ENCODE peak calls at places on chromosome 3, in ten cellular contexts. One of them, this sample, is unnamed.

GRCh38 chr3:53726654-53727053 is 119.6 kb downstream of the CHDH start:
- DNase-seq in WTC11: no peak
- DNase-seq in sigmoid colon: no peak
- DNase-seq in neural crest cell: no peak
- DNase-seq in cardiac fibroblast: no peak
- DNase-seq in colonic mucosa: no peak
- DNase-seq in GM13976: no peak
- DNase-seq in breast epithelium: no peak
- DNase-seq in endothelial cell: no peak
- DNase-seq in GM12864: no peak
- DNase-seq in this sample: no peak

GRCh38 chr3:187841552-187841951 is 96.3 kb upstream of the BCL6 start:
- DNase-seq in GM12864: no peak
- DNase-seq in WTC11: no peak
- DNase-seq in breast epithelium: no peak
- DNase-seq in sigmoid colon: no peak
- DNase-seq in neural crest cell: no peak
- DNase-seq in GM13976: no peak
- DNase-seq in colonic mucosa: no peak
- DNase-seq in cardiac fibroblast: peak
- DNase-seq in endothelial cell: no peak
- DNase-seq in this sample: peak

GRCh38 chr3:71247221-71247947 is 336.1 kb downstream of the FOXP1 start:
- DNase-seq in GM12864: no peak
- DNase-seq in endothelial cell: no peak
- DNase-seq in breast epithelium: no peak
- DNase-seq in sigmoid colon: no peak
- DNase-seq in GM13976: no peak
- DNase-seq in WTC11: peak
- DNase-seq in colonic mucosa: no peak
- DNase-seq in neural crest cell: no peak
- DNase-seq in cardiac fibroblast: no peak
- DNase-seq in this sample: peak

GRCh38 chr3:69994934-69995333 is 4.6 kb upstream of the SAMMSON start:
- DNase-seq in breast epithelium: no peak
- DNase-seq in endothelial cell: no peak
- DNase-seq in GM13976: no peak
- DNase-seq in cardiac fibroblast: no peak
- DNase-seq in GM12864: no peak
- DNase-seq in WTC11: no peak
- DNase-seq in sigmoid colon: no peak
- DNase-seq in colonic mucosa: no peak
- DNase-seq in neural crest cell: no peak
- DNase-seq in this sample: no peak

GRCh38 chr3:86990734-86991481 is at the start of gene VGLL3:
- DNase-seq in breast epithelium: peak
- DNase-seq in WTC11: peak
- DNase-seq in sigmoid colon: peak
- DNase-seq in colonic mucosa: peak
- DNase-seq in cardiac fibroblast: peak
- DNase-seq in GM13976: peak
- DNase-seq in neural crest cell: peak
- DNase-seq in endothelial cell: peak
- DNase-seq in GM12864: no peak
- DNase-seq in this sample: peak

GRCh38 chr3:11629716-11630115 is 14.0 kb downstream of the VGLL4 start:
- DNase-seq in colonic mucosa: no peak
- DNase-seq in WTC11: no peak
- DNase-seq in breast epithelium: no peak
- DNase-seq in sigmoid colon: no peak
- DNase-seq in cardiac fibroblast: peak
- DNase-seq in GM12864: no peak
- DNase-seq in neural crest cell: no peak
- DNase-seq in GM13976: no peak
- DNase-seq in endothelial cell: no peak
- DNase-seq in this sample: no peak

GRCh38 chr3:51389423-51390183 is 1.5 kb upstream of the RBM15B start:
- DNase-seq in GM12864: no peak
- DNase-seq in breast epithelium: no peak
- DNase-seq in sigmoid colon: no peak
- DNase-seq in cardiac fibroblast: peak
- DNase-seq in colonic mucosa: peak
- DNase-seq in endothelial cell: peak
- DNase-seq in neural crest cell: peak
- DNase-seq in WTC11: peak
- DNase-seq in GM13976: peak
- DNase-seq in this sample: peak

GRCh38 chr3:25429441-25429907 is 1.4 kb downstream of the RARB start:
- DNase-seq in colonic mucosa: no peak
- DNase-seq in GM12864: no peak
- DNase-seq in sigmoid colon: no peak
- DNase-seq in breast epithelium: no peak
- DNase-seq in cardiac fibroblast: no peak
- DNase-seq in endothelial cell: no peak
- DNase-seq in neural crest cell: no peak
- DNase-seq in WTC11: no peak
- DNase-seq in GM13976: no peak
- DNase-seq in this sample: no peak

GRCh38 chr3:16687206-16687605 is 82.0 kb upstream of the DAZL start:
- DNase-seq in neural crest cell: no peak
- DNase-seq in endothelial cell: no peak
- DNase-seq in cardiac fibroblast: no peak
- DNase-seq in breast epithelium: no peak
- DNase-seq in GM13976: no peak
- DNase-seq in WTC11: no peak
- DNase-seq in sigmoid colon: no peak
- DNase-seq in GM12864: no peak
- DNase-seq in colonic mucosa: no peak
- DNase-seq in this sample: no peak

GRCh38 chr3:154981201-154981600 is 98.9 kb upstream of the MME start:
- DNase-seq in cardiac fibroblast: peak
- DNase-seq in GM12864: no peak
- DNase-seq in sigmoid colon: no peak
- DNase-seq in WTC11: no peak
- DNase-seq in neural crest cell: no peak
- DNase-seq in breast epithelium: no peak
- DNase-seq in colonic mucosa: no peak
- DNase-seq in endothelial cell: no peak
- DNase-seq in GM13976: no peak
- DNase-seq in this sample: peak

GRCh38 chr3:123286308-123287023 is 84.7 kb downstream of the SEC22A start:
- DNase-seq in GM12864: peak
- DNase-seq in breast epithelium: no peak
- DNase-seq in neural crest cell: peak
- DNase-seq in WTC11: peak
- DNase-seq in endothelial cell: peak
- DNase-seq in sigmoid colon: peak
- DNase-seq in cardiac fibroblast: peak
- DNase-seq in GM13976: peak
- DNase-seq in colonic mucosa: peak
- DNase-seq in this sample: peak

GRCh38 chr3:170436697-170437096 is 18.0 kb downstream of the CLDN11 start:
- DNase-seq in endothelial cell: no peak
- DNase-seq in neural crest cell: no peak
- DNase-seq in WTC11: no peak
- DNase-seq in sigmoid colon: no peak
- DNase-seq in breast epithelium: no peak
- DNase-seq in colonic mucosa: no peak
- DNase-seq in GM13976: no peak
- DNase-seq in cardiac fibroblast: no peak
- DNase-seq in GM12864: no peak
- DNase-seq in this sample: no peak

GRCh38 chr3:170428095-170428494 is 9.4 kb downstream of the CLDN11 start:
- DNase-seq in GM13976: no peak
- DNase-seq in GM12864: no peak
- DNase-seq in cardiac fibroblast: no peak
- DNase-seq in colonic mucosa: no peak
- DNase-seq in neural crest cell: no peak
- DNase-seq in sigmoid colon: no peak
- DNase-seq in WTC11: no peak
- DNase-seq in endothelial cell: no peak
- DNase-seq in breast epithelium: no peak
- DNase-seq in this sample: no peak

GRCh38 chr3:170429050-170429449 is 10.4 kb downstream of the CLDN11 start:
- DNase-seq in GM12864: peak
- DNase-seq in GM13976: peak
- DNase-seq in neural crest cell: no peak
- DNase-seq in breast epithelium: no peak
- DNase-seq in colonic mucosa: no peak
- DNase-seq in cardiac fibroblast: peak
- DNase-seq in endothelial cell: no peak
- DNase-seq in WTC11: no peak
- DNase-seq in sigmoid colon: no peak
- DNase-seq in this sample: no peak

GRCh38 chr3:170431054-170431453 is 12.4 kb downstream of the CLDN11 start:
- DNase-seq in GM12864: no peak
- DNase-seq in sigmoid colon: no peak
- DNase-seq in neural crest cell: no peak
- DNase-seq in colonic mucosa: no peak
- DNase-seq in endothelial cell: no peak
- DNase-seq in WTC11: no peak
- DNase-seq in cardiac fibroblast: no peak
- DNase-seq in breast epithelium: no peak
- DNase-seq in GM13976: no peak
- DNase-seq in this sample: no peak

DNA sequence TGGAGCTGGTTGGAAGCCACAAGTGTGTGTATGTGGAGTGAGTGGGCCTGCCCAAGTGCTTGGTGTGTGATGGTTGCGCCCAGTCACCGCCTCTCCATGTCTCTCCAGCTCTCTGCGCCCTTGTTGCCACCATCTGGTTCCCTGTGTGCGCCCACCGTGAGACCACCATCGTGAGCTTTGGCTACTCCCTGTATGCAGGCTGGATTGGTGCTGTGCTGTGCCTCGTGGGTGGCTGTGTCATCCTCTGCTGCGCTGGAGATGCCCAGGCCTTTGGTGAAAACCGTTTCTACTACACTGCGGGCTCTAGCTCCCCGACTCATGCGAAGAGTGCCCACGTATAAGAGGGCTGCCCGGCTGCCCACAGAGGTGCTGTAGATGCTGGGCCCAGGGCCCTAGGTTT is 13.7 kb downstream of the CLDN11 start:
- DNase-seq in cardiac fibroblast: no peak
- DNase-seq in GM13976: no peak
- DNase-seq in sigmoid colon: no peak
- DNase-seq in GM12864: no peak
- DNase-seq in breast epithelium: no peak
- DNase-seq in neural crest cell: no peak
- DNase-seq in WTC11: no peak
- DNase-seq in endothelial cell: no peak
- DNase-seq in colonic mucosa: no peak
- DNase-seq in this sample: no peak
- TF ChIP-seq CTCF in cardiac fibroblast: no peak
- TF ChIP-seq CTCF in GM13976: no peak
- TF ChIP-seq CTCF in sigmoid colon: no peak
- TF ChIP-seq CTCF in GM12864: no peak
- TF ChIP-seq CTCF in breast epithelium: no peak
- TF ChIP-seq CTCF in neural crest cell: no peak
- TF ChIP-seq CTCF in WTC11: no peak
- TF ChIP-seq CTCF in endothelial cell: no peak
- TF ChIP-seq CTCF in colonic mucosa: no peak
- TF ChIP-seq CTCF in this sample: no peak

GRCh38 chr3:110067527-110067926 is 730.2 kb upstream of the DPPA4 start:
- DNase-seq in WTC11: no peak
- DNase-seq in GM12864: no peak
- DNase-seq in endothelial cell: no peak
- DNase-seq in cardiac fibroblast: no peak
- DNase-seq in colonic mucosa: no peak
- DNase-seq in GM13976: no peak
- DNase-seq in breast epithelium: no peak
- DNase-seq in neural crest cell: no peak
- DNase-seq in sigmoid colon: no peak
- DNase-seq in this sample: no peak
- TF ChIP-seq CTCF in WTC11: no peak
- TF ChIP-seq CTCF in GM12864: no peak
- TF ChIP-seq CTCF in endothelial cell: no peak
- TF ChIP-seq CTCF in cardiac fibroblast: no peak
- TF ChIP-seq CTCF in colonic mucosa: no peak
- TF ChIP-seq CTCF in GM13976: no peak
- TF ChIP-seq CTCF in breast epithelium: no peak
- TF ChIP-seq CTCF in neural crest cell: no peak
- TF ChIP-seq CTCF in sigmoid colon: no peak
- TF ChIP-seq CTCF in this sample: no peak

GRCh38 chr3:171783626-171784025 is 26.7 kb downstream of the PLD1 start:
- DNase-seq in sigmoid colon: no peak
- DNase-seq in breast epithelium: no peak
- DNase-seq in GM12864: no peak
- DNase-seq in neural crest cell: no peak
- DNase-seq in GM13976: no peak
- DNase-seq in cardiac fibroblast: no peak
- DNase-seq in WTC11: no peak
- DNase-seq in colonic mucosa: no peak
- DNase-seq in endothelial cell: no peak
- DNase-seq in this sample: no peak

GRCh38 chr3:171784387-171784786 is 25.9 kb downstream of the PLD1 start:
- DNase-seq in breast epithelium: no peak
- DNase-seq in WTC11: no peak
- DNase-seq in cardiac fibroblast: no peak
- DNase-seq in neural crest cell: no peak
- DNase-seq in GM12864: no peak
- DNase-seq in colonic mucosa: no peak
- DNase-seq in endothelial cell: no peak
- DNase-seq in GM13976: no peak
- DNase-seq in sigmoid colon: no peak
- DNase-seq in this sample: no peak

GRCh38 chr3:171783086-171783485 is 27.2 kb downstream of the PLD1 start:
- DNase-seq in cardiac fibroblast: peak
- DNase-seq in breast epithelium: no peak
- DNase-seq in GM13976: no peak
- DNase-seq in WTC11: no peak
- DNase-seq in neural crest cell: no peak
- DNase-seq in colonic mucosa: no peak
- DNase-seq in sigmoid colon: no peak
- DNase-seq in GM12864: no peak
- DNase-seq in endothelial cell: no peak
- DNase-seq in this sample: peak

GRCh38 chr3:171784937-171785336 is 25.3 kb downstream of the PLD1 start:
- DNase-seq in cardiac fibroblast: no peak
- DNase-seq in breast epithelium: no peak
- DNase-seq in WTC11: no peak
- DNase-seq in sigmoid colon: no peak
- DNase-seq in colonic mucosa: no peak
- DNase-seq in GM12864: no peak
- DNase-seq in neural crest cell: no peak
- DNase-seq in endothelial cell: no peak
- DNase-seq in GM13976: no peak
- DNase-seq in this sample: no peak

GRCh38 chr3:171781711-171782127 is 28.6 kb downstream of the PLD1 start:
- DNase-seq in GM12864: no peak
- DNase-seq in GM13976: no peak
- DNase-seq in neural crest cell: no peak
- DNase-seq in breast epithelium: no peak
- DNase-seq in sigmoid colon: no peak
- DNase-seq in colonic mucosa: no peak
- DNase-seq in WTC11: no peak
- DNase-seq in cardiac fibroblast: peak
- DNase-seq in endothelial cell: no peak
- DNase-seq in this sample: peak
- TF ChIP-seq CTCF in GM12864: no peak
- TF ChIP-seq CTCF in GM13976: no peak
- TF ChIP-seq CTCF in neural crest cell: no peak
- TF ChIP-seq CTCF in breast epithelium: no peak
- TF ChIP-seq CTCF in sigmoid colon: no peak
- TF ChIP-seq CTCF in colonic mucosa: no peak
- TF ChIP-seq CTCF in WTC11: no peak
- TF ChIP-seq CTCF in cardiac fibroblast: no peak
- TF ChIP-seq CTCF in endothelial cell: no peak
- TF ChIP-seq CTCF in this sample: no peak

GRCh38 chr3:8488436-8488835 is 13.2 kb upstream of the LMCD1 start:
- DNase-seq in sigmoid colon: no peak
- DNase-seq in breast epithelium: no peak
- DNase-seq in neural crest cell: no peak
- DNase-seq in cardiac fibroblast: no peak
- DNase-seq in colonic mucosa: no peak
- DNase-seq in endothelial cell: no peak
- DNase-seq in GM12864: no peak
- DNase-seq in GM13976: no peak
- DNase-seq in WTC11: no peak
- DNase-seq in this sample: no peak
- TF ChIP-seq CTCF in sigmoid colon: no peak
- TF ChIP-seq CTCF in breast epithelium: no peak
- TF ChIP-seq CTCF in neural crest cell: no peak
- TF ChIP-seq CTCF in cardiac fibroblast: peak
- TF ChIP-seq CTCF in colonic mucosa: no peak
- TF ChIP-seq CTCF in endothelial cell: no peak
- TF ChIP-seq CTCF in GM12864: no peak
- TF ChIP-seq CTCF in GM13976: no peak
- TF ChIP-seq CTCF in WTC11: no peak
- TF ChIP-seq CTCF in this sample: no peak